ENCODE peak calls at places on chromosomes 13 and 19, in five cellular contexts. D is GM12878, Z is K562, H is HepG2, G is HCT116. U is an unnamed sample.
A peak's percentile ranks its signal among the peaks of the same experiment; 100 is the strongest.

GRCh38 chr19:30492581-30492980 is 120.4 kb downstream of the ZNF536 start:
- DNase-seq in D (no peak), Z (no peak), H (no peak), G (no peak), U (no peak)

GRCh38 chr19:8666814-8667405 is 31.7 kb downstream of the ACTL9 start:
- DNase-seq in D (no peak), Z (no peak), H (no peak), G (no peak), U (no peak)

GRCh38 chr19:15452111-15453047 is 2.6 kb upstream of the WIZ start:
- DNase-seq in D (no peak), Z (peak; percentile 94), H (peak; percentile 69), G (peak; percentile 91), U (peak; percentile 98)

GRCh38 chr19:16363133-16363851 is 38.7 kb downstream of the KLF2 start:
- DNase-seq in D (no peak), Z (no peak), H (no peak), G (no peak), U (no peak)

GRCh38 chr13:26246154-26246553 is 7.8 kb upstream of the CDK8 start:
- DNase-seq in D (no peak), Z (peak; percentile 37), H (peak; percentile 59), G (no peak), U (no peak)

GRCh38 chr19:52248256-52248655 is 21.1 kb upstream of the ZNF766 start:
- DNase-seq in D (no peak), Z (peak; percentile 56), H (peak; percentile 40), G (peak; percentile 16), U (peak; percentile 34)

GRCh38 chr19:45595814-45596213 is 6.2 kb downstream of the GPR4 start:
- DNase-seq in D (no peak), Z (no peak), H (no peak), G (no peak), U (peak; percentile 33)

GRCh38 chr13:59112375-59112774 is 1051.4 kb downstream of the DIAPH3 start:
- DNase-seq in D (no peak), Z (no peak), H (no peak), G (no peak), U (peak; percentile 5)

GRCh38 chr13:58953638-58954037 is 1210.1 kb downstream of the DIAPH3 start:
- DNase-seq in D (peak; percentile 87), Z (no peak), H (no peak), G (no peak), U (no peak)

GRCh38 chr13:45456196-45456972 is 8.4 kb upstream of the COG3 start:
- DNase-seq in D (no peak), Z (no peak), H (no peak), G (no peak), U (no peak)

GRCh38 chr13:24995225-24995804 is 100.6 kb upstream of the PABPC3 start:
- DNase-seq in D (no peak), Z (peak; percentile 81), H (peak; percentile 75), G (peak; percentile 77), U (peak; percentile 62)

GRCh38 chr19:1811472-1811894 is 593 bp downstream of the ATP8B3 start:
- DNase-seq in D (no peak), Z (peak; percentile 81), H (peak; percentile 59), G (peak; percentile 90), U (peak; percentile 66)

GRCh38 chr19:44712864-44713515 is 14.0 kb downstream of the CEACAM16 start:
- DNase-seq in D (no peak), Z (peak; percentile 43), H (peak; percentile 65), G (no peak), U (no peak)

GRCh38 chr13:76656056-76656455 is 230.1 kb downstream of the KCTD12 start:
- DNase-seq in D (no peak), Z (no peak), H (no peak), G (no peak), U (no peak)

GRCh38 chr13:68173111-68173510 is 943.0 kb upstream of the PCDH9 start:
- DNase-seq in D (no peak), Z (no peak), H (no peak), G (no peak), U (no peak)

GRCh38 chr13:48210178-48210577 is 22.8 kb upstream of the ITM2B start:
- DNase-seq in D (no peak), Z (no peak), H (no peak), G (no peak), U (no peak)

GRCh38 chr13:113491418-113491883 is 940 bp upstream of the DCUN1D2 start:
- DNase-seq in D (no peak), Z (peak; percentile 68), H (no peak), G (no peak), U (peak; percentile 78)

GRCh38 chr19:10544242-10544752 is 593 bp downstream of the ATG4D start:
- DNase-seq in D (no peak), Z (peak; percentile 67), H (no peak), G (no peak), U (no peak)

GRCh38 chr13:40220299-40220935 is 446.0 kb downstream of the FOXO1 start:
- DNase-seq in D (no peak), Z (no peak), H (no peak), G (no peak), U (no peak)

GRCh38 chr13:20939662-20940061 is 37.1 kb upstream of the XPO4 start:
- DNase-seq in D (no peak), Z (no peak), H (no peak), G (no peak), U (no peak)

GRCh38 chr19:11281336-11282049 is 14.5 kb upstream of the TSPAN16 start:
- DNase-seq in D (no peak), Z (no peak), H (no peak), G (no peak), U (peak; percentile 67)

GRCh38 chr19:13629687-13630357 is 123.5 kb upstream of the CACNA1A start:
- DNase-seq in D (no peak), Z (no peak), H (no peak), G (no peak), U (no peak)

GRCh38 chr19:38942471-38943181 is 11.9 kb downstream of the MRPS12 start:
- DNase-seq in D (no peak), Z (no peak), H (no peak), G (no peak), U (no peak)

GRCh38 chr19:15702590-15702930 is 25.3 kb upstream of the OR10H2 start:
- DNase-seq in D (no peak), Z (peak; percentile 63), H (peak; percentile 83), G (peak; percentile 16), U (peak; percentile 31)

GRCh38 chr13:33340631-33341030 is 55.1 kb upstream of the STARD13 start:
- DNase-seq in D (no peak), Z (no peak), H (no peak), G (no peak), U (no peak)

GRCh38 chr19:10846500-10847202 is 1.6 kb upstream of the C19orf38 start:
- DNase-seq in D (no peak), Z (no peak), H (no peak), G (no peak), U (no peak)

GRCh38 chr13:20159646-20160345 is 1.1 kb downstream of the GJA3 start:
- DNase-seq in D (no peak), Z (no peak), H (no peak), G (no peak), U (no peak)

GRCh38 chr19:10087296-10088061 is 1.4 kb downstream of the SHFL start:
- DNase-seq in D (no peak), Z (no peak), H (no peak), G (no peak), U (no peak)

GRCh38 chr19:27971071-27971470 is 1241.9 kb downstream of the UQCRFS1 start:
- DNase-seq in D (no peak), Z (no peak), H (no peak), G (no peak), U (no peak)

GRCh38 chr19:308471-309205 is 17.4 kb upstream of the PLPP2 start:
- DNase-seq in D (no peak), Z (no peak), H (no peak), G (no peak), U (peak; percentile 33)

GRCh38 chr19:16200038-16200775 is 2.5 kb downstream of the AP1M1 start:
- DNase-seq in D (no peak), Z (peak; percentile 14), H (peak; percentile 95), G (no peak), U (no peak)

GRCh38 chr13:101654916-101655315 is 202.4 kb downstream of the ITGBL1 start:
- DNase-seq in D (no peak), Z (no peak), H (no peak), G (no peak), U (no peak)
- TF ChIP-seq ZBTB33 in D (no peak), Z (no peak), H (no peak), G (no peak), U (no peak)

GRCh38 chr13:97015661-97016350 is 21.5 kb upstream of the OXGR1 start:
- DNase-seq in D (no peak), Z (no peak), H (no peak), G (no peak), U (no peak)

GRCh38 chr13:97017322-97017721 is 23.0 kb upstream of the OXGR1 start:
- DNase-seq in D (no peak), Z (no peak), H (no peak), G (no peak), U (no peak)

GRCh38 chr13:97020194-97020593 is 25.9 kb upstream of the OXGR1 start:
- DNase-seq in D (no peak), Z (no peak), H (no peak), G (no peak), U (no peak)

GRCh38 chr13:97020689-97021240 is 26.5 kb upstream of the OXGR1 start:
- DNase-seq in D (no peak), Z (no peak), H (no peak), G (no peak), U (no peak)

GRCh38 chr13:97018029-97018819 is 23.9 kb upstream of the OXGR1 start:
- DNase-seq in D (no peak), Z (peak; percentile 56), H (peak; percentile 36), G (peak; percentile 52), U (peak; percentile 41)
- H3K4me2 ChIP-seq in D (no peak overlapping the region), Z (no peak overlapping the region), H (no peak overlapping the region), G (peak overlapping the region; percentile 33), U (no peak overlapping the region)

DNA sequence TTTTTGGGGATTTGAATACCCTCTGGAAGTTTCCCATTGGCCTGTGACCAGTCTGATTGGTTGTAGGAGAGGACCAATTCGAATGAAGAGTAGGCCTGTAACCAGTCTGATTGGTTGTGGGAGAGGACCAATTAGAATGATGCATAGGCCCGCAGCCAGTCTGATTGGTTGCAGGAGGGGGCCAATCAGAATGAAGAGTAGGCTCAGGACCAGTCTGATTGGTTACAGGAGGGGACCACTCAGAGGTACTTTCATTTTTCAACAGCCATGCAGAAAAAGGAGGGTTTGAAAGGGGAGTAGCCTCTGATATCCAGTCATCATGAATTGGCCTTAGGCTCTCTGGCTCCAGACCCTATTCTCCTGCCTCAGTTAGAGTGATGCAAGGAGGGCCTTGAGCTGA is 30.4 kb upstream of the SLC1A5 start:
- DNase-seq in D (no peak), Z (peak; percentile 58), H (peak; percentile 63), G (no peak), U (no peak)
- TF ChIP-seq ZBTB33 in D (no peak), Z (no peak), H (no peak), G (no peak), U (no peak)

GRCh38 chr19:41225238-41226052 is 6.4 kb downstream of the AXL start:
- DNase-seq in D (no peak), Z (peak; percentile 83), H (peak; percentile 91), G (peak; percentile 97), U (peak; percentile 55)

GRCh38 chr19:41222240-41222639 is 3.2 kb downstream of the AXL start:
- DNase-seq in D (no peak), Z (no peak), H (no peak), G (no peak), U (no peak)

GRCh38 chr19:41221514-41222205 is 2.6 kb downstream of the AXL start:
- DNase-seq in D (no peak), Z (no peak), H (no peak), G (no peak), U (no peak)

GRCh38 chr19:41224632-41225031 is 5.6 kb downstream of the AXL start:
- DNase-seq in D (no peak), Z (no peak), H (no peak), G (no peak), U (no peak)

GRCh38 chr19:41223431-41224234 is 4.6 kb downstream of the AXL start:
- DNase-seq in D (no peak), Z (no peak), H (peak; percentile 57), G (peak; percentile 49), U (no peak)
- H3K4me2 ChIP-seq in D (no peak overlapping the region), Z (no peak overlapping the region), H (no peak overlapping the region), G (peak overlapping the region; percentile 98), U (peak overlapping the region; percentile 87)